ENCODE peak calls at places on chromosome 10, in seven cellular contexts. L, A, W, Z, N, D and Q are unnamed samples.

GRCh38 chr10:6473901-6474370 is 106.1 kb downstream of the PRKCQ start:
- DNase-seq in L (peak), A (no peak), W (no peak), Z (peak), N (peak), D (no peak), Q (no peak)

GRCh38 chr10:90964781-90965462 is 44.0 kb upstream of the ANKRD1 start:
- DNase-seq in L (no peak), A (no peak), W (no peak), Z (no peak), N (no peak), D (no peak), Q (no peak)

GRCh38 chr10:96370575-96371157 is 11.9 kb upstream of the OPALIN start:
- DNase-seq in L (peak), A (peak), W (peak), Z (peak), N (peak), D (no peak), Q (peak)

GRCh38 chr10:116195039-116195438 is 78.0 kb downstream of the GFRA1 start:
- DNase-seq in L (no peak), A (no peak), W (no peak), Z (no peak), N (no peak), D (no peak), Q (no peak)

GRCh38 chr10:110444009-110444347 is 53.7 kb upstream of the DUSP5 start:
- DNase-seq in L (no peak), A (no peak), W (no peak), Z (no peak), N (no peak), D (no peak), Q (no peak)

GRCh38 chr10:132283604-132284382 is 24.0 kb downstream of the STK32C start:
- DNase-seq in L (no peak), A (no peak), W (no peak), Z (no peak), N (no peak), D (peak), Q (no peak)

GRCh38 chr10:124875596-124875995 is 66.3 kb upstream of the ZRANB1 start:
- DNase-seq in L (peak), A (no peak), W (no peak), Z (no peak), N (peak), D (no peak), Q (no peak)

GRCh38 chr10:102894491-102895213 is 23.4 kb upstream of the CNNM2 start:
- DNase-seq in L (no peak), A (no peak), W (no peak), Z (no peak), N (no peak), D (no peak), Q (no peak)

GRCh38 chr10:69410487-69410886 is 6.2 kb downstream of the TACR2 start:
- DNase-seq in L (no peak), A (no peak), W (no peak), Z (no peak), N (no peak), D (no peak), Q (no peak)

GRCh38 chr10:122474145-122474739 is 12.9 kb downstream of the HTRA1 start:
- DNase-seq in L (no peak), A (no peak), W (no peak), Z (no peak), N (no peak), D (peak), Q (no peak)

GRCh38 chr10:1187855-1188555 is 131.8 kb downstream of the WDR37 start:
- DNase-seq in L (no peak), A (no peak), W (no peak), Z (no peak), N (no peak), D (no peak), Q (peak)

GRCh38 chr10:86733260-86733671 is 23.2 kb upstream of the BMPR1A start:
- DNase-seq in L (no peak), A (no peak), W (peak), Z (no peak), N (no peak), D (peak), Q (no peak)

GRCh38 chr10:96130326-96130758 is 245 bp downstream of the ZNF518A start:
- DNase-seq in L (peak), A (peak), W (peak), Z (no peak), N (peak), D (peak), Q (peak)

GRCh38 chr10:15238553-15239335 is 70.3 kb upstream of the NMT2 start:
- DNase-seq in L (no peak), A (no peak), W (no peak), Z (no peak), N (no peak), D (no peak), Q (peak)

GRCh38 chr10:98267894-98268693 is at the start of gene LOXL4:
- DNase-seq in L (peak), A (peak), W (peak), Z (peak), N (no peak), D (no peak), Q (no peak)

GRCh38 chr10:1328951-1329614 is 272.9 kb downstream of the WDR37 start:
- DNase-seq in L (no peak), A (no peak), W (no peak), Z (no peak), N (no peak), D (no peak), Q (no peak)

GRCh38 chr10:24691113-24691512 is 32.6 kb downstream of the ARHGAP21 start:
- DNase-seq in L (no peak), A (no peak), W (no peak), Z (no peak), N (no peak), D (no peak), Q (no peak)

GRCh38 chr10:4807803-4808507 is 18.1 kb upstream of the AKR1E2 start:
- DNase-seq in L (peak), A (no peak), W (no peak), Z (no peak), N (peak), D (no peak), Q (no peak)

GRCh38 chr10:69976795-69977546 is 75.7 kb upstream of the MACROH2A2 start:
- DNase-seq in L (no peak), A (peak), W (no peak), Z (no peak), N (no peak), D (no peak), Q (no peak)

GRCh38 chr10:91907914-91908357 is 1.4 kb downstream of the FGFBP3 start:
- DNase-seq in L (peak), A (no peak), W (no peak), Z (no peak), N (no peak), D (peak), Q (peak)

GRCh38 chr10:97086530-97086929 is 99.2 kb downstream of the SLIT1 start:
- DNase-seq in L (no peak), A (no peak), W (no peak), Z (no peak), N (no peak), D (no peak), Q (peak)

GRCh38 chr10:62244785-62245595 is 23.7 kb downstream of the RTKN2 start:
- DNase-seq in L (peak), A (peak), W (peak), Z (peak), N (peak), D (no peak), Q (peak)

GRCh38 chr10:48456361-48456804 is 148.5 kb downstream of the ARHGAP22 start:
- DNase-seq in L (no peak), A (no peak), W (no peak), Z (peak), N (no peak), D (peak), Q (no peak)

GRCh38 chr10:122374859-122375721 is 582 bp downstream of the PLEKHA1 start:
- DNase-seq in L (peak), A (peak), W (peak), Z (peak), N (peak), D (peak), Q (peak)